ENCODE peak calls at places on chromosomes 5 and 9, in six cellular contexts. One of them, this sample, is unnamed.
A peak's percentile ranks its signal among the peaks of the same experiment; 100 is the strongest.

GRCh38 chr5:153619706-153620105 is 129.2 kb downstream of the GRIA1 start:
- DNase-seq in neuronal stem cell: no peak
- DNase-seq in AG09309: no peak
- DNase-seq in fibroblast of pulmonary artery: peak; percentile 60
- DNase-seq in PC-3: peak; percentile 19
- DNase-seq in fibroblast of lung: peak; percentile 71
- DNase-seq in this sample: no peak

GRCh38 chr5:79962580-79963222 is 28.4 kb downstream of the MTX3 start:
- DNase-seq in PC-3: peak; percentile 53
- DNase-seq in neuronal stem cell: peak; percentile 38
- DNase-seq in fibroblast of lung: peak; percentile 52
- DNase-seq in AG09309: no peak
- DNase-seq in fibroblast of pulmonary artery: no peak
- DNase-seq in this sample: no peak

GRCh38 chr9:109507421-109507838 is 9.3 kb upstream of the PTPN3 start:
- DNase-seq in neuronal stem cell: no peak
- DNase-seq in AG09309: peak; percentile 73
- DNase-seq in fibroblast of pulmonary artery: peak; percentile 92
- DNase-seq in PC-3: peak; percentile 81
- DNase-seq in fibroblast of lung: peak; percentile 67
- DNase-seq in this sample: peak; percentile 57

GRCh38 chr9:69299316-69299715 is 25.7 kb upstream of the ENTREP1 start:
- DNase-seq in AG09309: no peak
- DNase-seq in PC-3: no peak
- DNase-seq in fibroblast of pulmonary artery: no peak
- DNase-seq in fibroblast of lung: no peak
- DNase-seq in neuronal stem cell: no peak
- DNase-seq in this sample: no peak

GRCh38 chr5:62281411-62281810 is 24.6 kb upstream of the KIF2A start:
- DNase-seq in AG09309: no peak
- DNase-seq in neuronal stem cell: no peak
- DNase-seq in fibroblast of lung: no peak
- DNase-seq in fibroblast of pulmonary artery: no peak
- DNase-seq in PC-3: no peak
- DNase-seq in this sample: no peak

GRCh38 chr9:6955251-6955921 is 197.6 kb downstream of the KDM4C start:
- DNase-seq in neuronal stem cell: peak; percentile 48
- DNase-seq in fibroblast of lung: peak; percentile 88
- DNase-seq in fibroblast of pulmonary artery: peak; percentile 78
- DNase-seq in PC-3: no peak
- DNase-seq in AG09309: no peak
- DNase-seq in this sample: peak; percentile 60

GRCh38 chr5:106019271-106019670 is 1651.5 kb downstream of the EFNA5 start:
- DNase-seq in fibroblast of lung: peak; percentile 72
- DNase-seq in neuronal stem cell: no peak
- DNase-seq in AG09309: no peak
- DNase-seq in fibroblast of pulmonary artery: peak; percentile 51
- DNase-seq in PC-3: peak; percentile 52
- DNase-seq in this sample: peak; percentile 38

GRCh38 chr9:7376213-7376612 is 423.4 kb downstream of the DMAC1 start:
- DNase-seq in PC-3: no peak
- DNase-seq in fibroblast of lung: no peak
- DNase-seq in AG09309: no peak
- DNase-seq in neuronal stem cell: no peak
- DNase-seq in fibroblast of pulmonary artery: no peak
- DNase-seq in this sample: no peak

GRCh38 chr5:151637676-151638075 is 46.5 kb upstream of the FAT2 start:
- DNase-seq in neuronal stem cell: no peak
- DNase-seq in AG09309: no peak
- DNase-seq in PC-3: no peak
- DNase-seq in fibroblast of pulmonary artery: no peak
- DNase-seq in fibroblast of lung: no peak
- DNase-seq in this sample: no peak

GRCh38 chr5:150511641-150512367 is 3.9 kb downstream of the NDST1 start:
- DNase-seq in fibroblast of pulmonary artery: peak; percentile 47
- DNase-seq in AG09309: peak; percentile 59
- DNase-seq in fibroblast of lung: peak; percentile 82
- DNase-seq in PC-3: peak; percentile 66
- DNase-seq in neuronal stem cell: no peak
- DNase-seq in this sample: no peak

GRCh38 chr9:112997236-112997941 is 14.6 kb downstream of the ZNF883 start:
- DNase-seq in neuronal stem cell: no peak
- DNase-seq in fibroblast of lung: no peak
- DNase-seq in PC-3: no peak
- DNase-seq in fibroblast of pulmonary artery: no peak
- DNase-seq in AG09309: no peak
- DNase-seq in this sample: no peak

GRCh38 chr9:114590328-114590727 is 2.8 kb downstream of the ATP6V1G1 start:
- DNase-seq in AG09309: no peak
- DNase-seq in fibroblast of pulmonary artery: no peak
- DNase-seq in fibroblast of lung: no peak
- DNase-seq in PC-3: no peak
- DNase-seq in neuronal stem cell: no peak
- DNase-seq in this sample: no peak

GRCh38 chr5:127425037-127425436 is 92.4 kb upstream of the PRRC1 start:
- DNase-seq in neuronal stem cell: peak; percentile 26
- DNase-seq in fibroblast of pulmonary artery: peak; percentile 3
- DNase-seq in AG09309: no peak
- DNase-seq in fibroblast of lung: no peak
- DNase-seq in PC-3: no peak
- DNase-seq in this sample: no peak

GRCh38 chr5:40359093-40359492 is 320.6 kb upstream of the PTGER4 start:
- DNase-seq in neuronal stem cell: no peak
- DNase-seq in AG09309: no peak
- DNase-seq in fibroblast of pulmonary artery: no peak
- DNase-seq in PC-3: no peak
- DNase-seq in fibroblast of lung: no peak
- DNase-seq in this sample: no peak

GRCh38 chr9:21836437-21837161 is 34.2 kb downstream of the MTAP start:
- DNase-seq in PC-3: peak; percentile 97
- DNase-seq in AG09309: peak; percentile 98
- DNase-seq in neuronal stem cell: no peak
- DNase-seq in fibroblast of pulmonary artery: peak; percentile 97
- DNase-seq in fibroblast of lung: peak; percentile 99
- DNase-seq in this sample: peak; percentile 96

GRCh38 chr9:75892168-75892901 is 1.9 kb downstream of the PCSK5 start:
- DNase-seq in fibroblast of pulmonary artery: no peak
- DNase-seq in neuronal stem cell: no peak
- DNase-seq in PC-3: no peak
- DNase-seq in AG09309: no peak
- DNase-seq in fibroblast of lung: peak; percentile 13
- DNase-seq in this sample: no peak

GRCh38 chr5:141326088-141326854 is 4.0 kb upstream of the PCDHGA1 start:
- DNase-seq in PC-3: peak; percentile 4
- DNase-seq in neuronal stem cell: no peak
- DNase-seq in AG09309: peak; percentile 39
- DNase-seq in fibroblast of pulmonary artery: peak; percentile 83
- DNase-seq in fibroblast of lung: peak; percentile 77
- DNase-seq in this sample: no peak

GRCh38 chr9:27711241-27711640 is 138.0 kb upstream of the C9orf72 start:
- DNase-seq in neuronal stem cell: no peak
- DNase-seq in fibroblast of lung: no peak
- DNase-seq in PC-3: no peak
- DNase-seq in AG09309: no peak
- DNase-seq in fibroblast of pulmonary artery: no peak
- DNase-seq in this sample: no peak

GRCh38 chr5:159038907-159039306 is 60.8 kb downstream of the EBF1 start:
- DNase-seq in PC-3: no peak
- DNase-seq in AG09309: peak; percentile 71
- DNase-seq in neuronal stem cell: no peak
- DNase-seq in fibroblast of pulmonary artery: peak; percentile 71
- DNase-seq in fibroblast of lung: peak; percentile 89
- DNase-seq in this sample: peak; percentile 75

GRCh38 chr5:154849261-154849660 is 1.1 kb downstream of the FAXDC2 start:
- DNase-seq in neuronal stem cell: no peak
- DNase-seq in fibroblast of pulmonary artery: no peak
- DNase-seq in fibroblast of lung: no peak
- DNase-seq in PC-3: no peak
- DNase-seq in AG09309: no peak
- DNase-seq in this sample: no peak
- H3K4me3 ChIP-seq in neuronal stem cell: peak overlapping the region; percentile 54
- H3K4me3 ChIP-seq in fibroblast of pulmonary artery: peak overlapping the region; percentile 75
- H3K4me3 ChIP-seq in fibroblast of lung: no peak overlapping the region
- H3K4me3 ChIP-seq in PC-3: no peak overlapping the region
- H3K4me3 ChIP-seq in AG09309: no peak overlapping the region
- H3K4me3 ChIP-seq in this sample: peak overlapping the region; percentile 58

DNA sequence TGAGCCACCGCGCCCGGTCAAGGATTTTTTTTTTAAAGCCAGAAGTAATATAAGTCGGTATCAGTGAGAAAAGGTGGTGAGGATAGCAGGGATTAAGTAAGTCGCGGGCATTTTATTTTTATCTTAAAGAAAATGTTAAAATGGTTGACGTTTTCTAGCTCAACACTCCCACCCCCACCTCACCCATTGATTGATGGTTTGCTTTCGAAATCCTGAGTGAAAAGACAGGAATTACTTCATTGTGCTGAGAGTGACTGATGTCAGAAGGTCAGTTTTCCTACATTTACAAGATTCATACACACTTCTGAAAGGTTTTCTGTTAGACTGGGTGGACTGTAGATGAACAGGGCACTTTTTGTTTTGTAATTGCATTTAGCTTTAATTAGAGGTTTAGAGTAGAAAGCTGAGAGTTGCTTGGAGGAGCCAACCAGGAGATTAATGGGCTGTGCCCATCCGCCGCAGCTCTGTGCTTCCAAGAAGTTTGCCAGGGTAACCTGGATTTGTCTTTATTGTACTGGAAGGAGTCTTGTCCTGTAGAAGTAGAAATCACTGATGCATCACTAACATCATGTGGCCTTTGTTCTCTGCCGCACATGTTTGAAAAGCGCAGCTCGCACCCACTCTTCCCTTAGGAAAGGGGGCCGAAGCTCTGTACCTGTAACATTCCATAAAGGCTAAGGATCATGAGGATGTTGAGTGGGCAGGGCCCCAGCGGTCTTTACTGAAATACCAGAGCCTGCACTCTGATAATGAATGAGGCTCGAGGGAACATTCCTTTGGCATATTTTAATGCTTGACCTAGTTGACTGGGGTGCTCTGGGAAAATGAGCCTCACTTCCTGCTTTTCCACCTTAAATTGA is 267.7 kb upstream of the DMRT1 start:
- DNase-seq in fibroblast of pulmonary artery: peak; percentile 3
- DNase-seq in neuronal stem cell: peak; percentile 27
- DNase-seq in AG09309: no peak
- DNase-seq in PC-3: no peak
- DNase-seq in fibroblast of lung: peak; percentile 37
- DNase-seq in this sample: no peak
- H3K4me3 ChIP-seq in fibroblast of pulmonary artery: no peak overlapping the region
- H3K4me3 ChIP-seq in neuronal stem cell: peak overlapping the region; percentile 15
- H3K4me3 ChIP-seq in AG09309: no peak overlapping the region
- H3K4me3 ChIP-seq in PC-3: no peak overlapping the region
- H3K4me3 ChIP-seq in fibroblast of lung: no peak overlapping the region
- H3K4me3 ChIP-seq in this sample: no peak overlapping the region

GRCh38 chr5:172559004-172559932 is 81.8 kb upstream of the NEURL1B start:
- DNase-seq in fibroblast of pulmonary artery: peak; percentile 95
- DNase-seq in AG09309: peak; percentile 54
- DNase-seq in fibroblast of lung: peak; percentile 95
- DNase-seq in neuronal stem cell: no peak
- DNase-seq in PC-3: peak; percentile 80
- DNase-seq in this sample: peak; percentile 87
- H3K4me3 ChIP-seq in fibroblast of pulmonary artery: peak overlapping the region; percentile 41
- H3K4me3 ChIP-seq in AG09309: peak overlapping the region; percentile 28
- H3K4me3 ChIP-seq in fibroblast of lung: no peak overlapping the region
- H3K4me3 ChIP-seq in neuronal stem cell: no peak overlapping the region
- H3K4me3 ChIP-seq in PC-3: peak overlapping the region; percentile 31
- H3K4me3 ChIP-seq in this sample: peak overlapping the region; percentile 31

DNA sequence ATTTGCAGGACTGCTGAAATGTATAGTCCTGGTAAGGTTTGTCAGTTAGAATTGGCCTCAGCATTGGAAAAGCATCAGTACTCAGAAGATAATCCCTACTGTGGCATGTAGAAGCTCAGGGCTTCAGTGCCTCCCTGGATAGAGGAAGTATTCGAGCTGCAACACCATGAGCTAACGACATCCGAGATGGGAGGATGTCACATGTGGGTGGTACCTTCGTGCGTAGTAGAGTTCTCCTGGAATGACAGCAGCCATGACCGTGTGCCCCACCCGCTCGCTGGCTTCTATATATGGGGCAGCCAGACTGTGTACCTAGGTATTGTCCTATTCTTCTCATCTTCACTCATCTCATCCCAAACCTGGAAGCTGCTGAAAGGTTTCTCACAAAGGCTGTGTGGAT is 345.8 kb upstream of the KLF9 start:
- DNase-seq in neuronal stem cell: no peak
- DNase-seq in AG09309: no peak
- DNase-seq in fibroblast of lung: no peak
- DNase-seq in fibroblast of pulmonary artery: no peak
- DNase-seq in PC-3: no peak
- DNase-seq in this sample: no peak
- H3K4me3 ChIP-seq in neuronal stem cell: no peak overlapping the region
- H3K4me3 ChIP-seq in AG09309: no peak overlapping the region
- H3K4me3 ChIP-seq in fibroblast of lung: no peak overlapping the region
- H3K4me3 ChIP-seq in fibroblast of pulmonary artery: no peak overlapping the region
- H3K4me3 ChIP-seq in PC-3: no peak overlapping the region
- H3K4me3 ChIP-seq in this sample: no peak overlapping the region

This sample was measured in skeletal muscle cell.